ENCODE peak calls at places on chromosomes 13 and 19, in seven cellular contexts. One of them, this sample, is unnamed.

GRCh38 chr13:77988355-77988754 is 69.7 kb upstream of the EDNRB start:
- DNase-seq in NCI-H345: no peak
- DNase-seq in IMR-90: no peak
- DNase-seq in heart right ventricle: no peak
- DNase-seq in C1 segment of cervical spinal cord: no peak
- DNase-seq in anterior cingulate cortex: no peak
- DNase-seq in endodermal cell: no peak
- DNase-seq in this sample: no peak

GRCh38 chr13:28370448-28370847 is 124.5 kb downstream of the FLT1 start:
- DNase-seq in NCI-H345: no peak
- DNase-seq in IMR-90: peak; percentile 59
- DNase-seq in heart right ventricle: no peak
- DNase-seq in C1 segment of cervical spinal cord: no peak
- DNase-seq in anterior cingulate cortex: no peak
- DNase-seq in endodermal cell: no peak
- DNase-seq in this sample: no peak

GRCh38 chr13:78630509-78630908 is 27.2 kb upstream of the POU4F1 start:
- DNase-seq in NCI-H345: no peak
- DNase-seq in IMR-90: no peak
- DNase-seq in heart right ventricle: no peak
- DNase-seq in C1 segment of cervical spinal cord: no peak
- DNase-seq in anterior cingulate cortex: no peak
- DNase-seq in endodermal cell: no peak
- DNase-seq in this sample: no peak

GRCh38 chr19:2036424-2036823 is 14.6 kb downstream of the MKNK2 start:
- DNase-seq in NCI-H345: no peak
- DNase-seq in IMR-90: no peak
- DNase-seq in heart right ventricle: no peak
- DNase-seq in C1 segment of cervical spinal cord: no peak
- DNase-seq in anterior cingulate cortex: no peak
- DNase-seq in endodermal cell: no peak
- DNase-seq in this sample: no peak

GRCh38 chr13:78121459-78122348 is 203.1 kb upstream of the EDNRB start:
- DNase-seq in NCI-H345: peak; percentile 72
- DNase-seq in IMR-90: peak; percentile 70
- DNase-seq in heart right ventricle: no peak
- DNase-seq in C1 segment of cervical spinal cord: peak; percentile 31
- DNase-seq in anterior cingulate cortex: no peak
- DNase-seq in endodermal cell: peak; percentile 52
- DNase-seq in this sample: peak; percentile 84

GRCh38 chr13:100063333-100063732 is 25.6 kb upstream of the PCCA start:
- DNase-seq in NCI-H345: no peak
- DNase-seq in IMR-90: peak; percentile 44
- DNase-seq in heart right ventricle: no peak
- DNase-seq in C1 segment of cervical spinal cord: no peak
- DNase-seq in anterior cingulate cortex: no peak
- DNase-seq in endodermal cell: no peak
- DNase-seq in this sample: peak; percentile 18

GRCh38 chr19:13764821-13765394 is 586 bp downstream of the MRI1 start:
- DNase-seq in NCI-H345: no peak
- DNase-seq in IMR-90: no peak
- DNase-seq in heart right ventricle: peak; percentile 45
- DNase-seq in C1 segment of cervical spinal cord: no peak
- DNase-seq in anterior cingulate cortex: no peak
- DNase-seq in endodermal cell: peak; percentile 67
- DNase-seq in this sample: peak; percentile 34

GRCh38 chr13:36913463-36913862 is 6.6 kb downstream of the SMAD9 start:
- DNase-seq in NCI-H345: peak; percentile 38
- DNase-seq in IMR-90: no peak
- DNase-seq in heart right ventricle: no peak
- DNase-seq in C1 segment of cervical spinal cord: no peak
- DNase-seq in anterior cingulate cortex: no peak
- DNase-seq in endodermal cell: no peak
- DNase-seq in this sample: no peak

GRCh38 chr13:101291216-101291615 is 125.1 kb downstream of the NALCN start:
- DNase-seq in NCI-H345: no peak
- DNase-seq in IMR-90: peak; percentile 39
- DNase-seq in heart right ventricle: no peak
- DNase-seq in C1 segment of cervical spinal cord: no peak
- DNase-seq in anterior cingulate cortex: no peak
- DNase-seq in endodermal cell: no peak
- DNase-seq in this sample: no peak

GRCh38 chr13:114096811-114097503 is 35.5 kb downstream of the RASA3 start:
- DNase-seq in NCI-H345: peak; percentile 91
- DNase-seq in IMR-90: no peak
- DNase-seq in heart right ventricle: no peak
- DNase-seq in C1 segment of cervical spinal cord: no peak
- DNase-seq in anterior cingulate cortex: no peak
- DNase-seq in endodermal cell: peak; percentile 43
- DNase-seq in this sample: no peak

GRCh38 chr13:113917523-113918371 is 53.9 kb upstream of the GAS6 start:
- DNase-seq in NCI-H345: no peak
- DNase-seq in IMR-90: no peak
- DNase-seq in heart right ventricle: no peak
- DNase-seq in C1 segment of cervical spinal cord: no peak
- DNase-seq in anterior cingulate cortex: no peak
- DNase-seq in endodermal cell: peak; percentile 39
- DNase-seq in this sample: no peak

GRCh38 chr19:41323430-41324125 is 13.6 kb downstream of the CCDC97 start:
- DNase-seq in NCI-H345: no peak
- DNase-seq in IMR-90: peak; percentile 98
- DNase-seq in heart right ventricle: peak; percentile 72
- DNase-seq in C1 segment of cervical spinal cord: no peak
- DNase-seq in anterior cingulate cortex: no peak
- DNase-seq in endodermal cell: peak; percentile 93
- DNase-seq in this sample: peak; percentile 75

GRCh38 chr13:45781553-45782326 is 69.8 kb downstream of the SIAH3 start:
- DNase-seq in NCI-H345: peak; percentile 88
- DNase-seq in IMR-90: no peak
- DNase-seq in heart right ventricle: peak; percentile 69
- DNase-seq in C1 segment of cervical spinal cord: no peak
- DNase-seq in anterior cingulate cortex: no peak
- DNase-seq in endodermal cell: no peak
- DNase-seq in this sample: peak; percentile 89

GRCh38 chr13:99984463-99985242 is 3.1 kb downstream of the ZIC2 start:
- DNase-seq in NCI-H345: no peak
- DNase-seq in IMR-90: no peak
- DNase-seq in heart right ventricle: no peak
- DNase-seq in C1 segment of cervical spinal cord: no peak
- DNase-seq in anterior cingulate cortex: no peak
- DNase-seq in endodermal cell: peak; percentile 73
- DNase-seq in this sample: peak; percentile 79

GRCh38 chr13:72061613-72062012 is 194.6 kb upstream of the DACH1 start:
- DNase-seq in NCI-H345: no peak
- DNase-seq in IMR-90: no peak
- DNase-seq in heart right ventricle: no peak
- DNase-seq in C1 segment of cervical spinal cord: no peak
- DNase-seq in anterior cingulate cortex: no peak
- DNase-seq in endodermal cell: no peak
- DNase-seq in this sample: no peak

GRCh38 chr13:104253063-104253680 is 1187.0 kb upstream of the SLC10A2 start:
- DNase-seq in NCI-H345: no peak
- DNase-seq in IMR-90: no peak
- DNase-seq in heart right ventricle: no peak
- DNase-seq in C1 segment of cervical spinal cord: no peak
- DNase-seq in anterior cingulate cortex: no peak
- DNase-seq in endodermal cell: no peak
- DNase-seq in this sample: no peak

GRCh38 chr13:26026211-26026610 is 25.6 kb downstream of the SHISA2 start:
- DNase-seq in NCI-H345: peak; percentile 6
- DNase-seq in IMR-90: no peak
- DNase-seq in heart right ventricle: no peak
- DNase-seq in C1 segment of cervical spinal cord: no peak
- DNase-seq in anterior cingulate cortex: no peak
- DNase-seq in endodermal cell: no peak
- DNase-seq in this sample: no peak

GRCh38 chr13:108427355-108427754 is 157.8 kb downstream of the TNFSF13B start:
- DNase-seq in NCI-H345: no peak
- DNase-seq in IMR-90: no peak
- DNase-seq in heart right ventricle: no peak
- DNase-seq in C1 segment of cervical spinal cord: no peak
- DNase-seq in anterior cingulate cortex: peak; percentile 15
- DNase-seq in endodermal cell: no peak
- DNase-seq in this sample: no peak

GRCh38 chr13:30787747-30788535 is 52.6 kb downstream of the ALOX5AP start:
- DNase-seq in NCI-H345: no peak
- DNase-seq in IMR-90: peak; percentile 58
- DNase-seq in heart right ventricle: no peak
- DNase-seq in C1 segment of cervical spinal cord: no peak
- DNase-seq in anterior cingulate cortex: no peak
- DNase-seq in endodermal cell: no peak
- DNase-seq in this sample: no peak

GRCh38 chr19:29285878-29286277 is 72.9 kb upstream of the UQCRFS1 start:
- DNase-seq in NCI-H345: peak; percentile 76
- DNase-seq in IMR-90: no peak
- DNase-seq in heart right ventricle: no peak
- DNase-seq in C1 segment of cervical spinal cord: no peak
- DNase-seq in anterior cingulate cortex: no peak
- DNase-seq in endodermal cell: peak; percentile 85
- DNase-seq in this sample: no peak

GRCh38 chr13:46059405-46059804 is 6.9 kb upstream of the ZC3H13 start:
- DNase-seq in NCI-H345: no peak
- DNase-seq in IMR-90: no peak
- DNase-seq in heart right ventricle: no peak
- DNase-seq in C1 segment of cervical spinal cord: peak; percentile 10
- DNase-seq in anterior cingulate cortex: no peak
- DNase-seq in endodermal cell: no peak
- DNase-seq in this sample: no peak

GRCh38 chr13:20579193-20579592 is 12.2 kb downstream of the IFT88 start:
- DNase-seq in NCI-H345: no peak
- DNase-seq in IMR-90: no peak
- DNase-seq in heart right ventricle: no peak
- DNase-seq in C1 segment of cervical spinal cord: no peak
- DNase-seq in anterior cingulate cortex: no peak
- DNase-seq in endodermal cell: no peak
- DNase-seq in this sample: no peak

GRCh38 chr13:92346046-92346445 is 880.6 kb upstream of the GPC6 start:
- DNase-seq in NCI-H345: no peak
- DNase-seq in IMR-90: no peak
- DNase-seq in heart right ventricle: no peak
- DNase-seq in C1 segment of cervical spinal cord: no peak
- DNase-seq in anterior cingulate cortex: no peak
- DNase-seq in endodermal cell: no peak
- DNase-seq in this sample: no peak

GRCh38 chr13:97226788-97227627 is 4.9 kb downstream of the MBNL2 start:
- DNase-seq in NCI-H345: no peak
- DNase-seq in IMR-90: no peak
- DNase-seq in heart right ventricle: no peak
- DNase-seq in C1 segment of cervical spinal cord: no peak
- DNase-seq in anterior cingulate cortex: no peak
- DNase-seq in endodermal cell: peak; percentile 83
- DNase-seq in this sample: peak; percentile 34

GRCh38 chr13:32257649-32258048 is 57.5 kb downstream of the ZAR1L start:
- DNase-seq in NCI-H345: peak; percentile 14
- DNase-seq in IMR-90: no peak
- DNase-seq in heart right ventricle: no peak
- DNase-seq in C1 segment of cervical spinal cord: no peak
- DNase-seq in anterior cingulate cortex: no peak
- DNase-seq in endodermal cell: no peak
- DNase-seq in this sample: no peak

GRCh38 chr19:5642204-5642603 is 19.3 kb downstream of the SAFB start:
- DNase-seq in NCI-H345: no peak
- DNase-seq in IMR-90: no peak
- DNase-seq in heart right ventricle: no peak
- DNase-seq in C1 segment of cervical spinal cord: no peak
- DNase-seq in anterior cingulate cortex: no peak
- DNase-seq in endodermal cell: no peak
- DNase-seq in this sample: no peak

GRCh38 chr19:5002143-5002542 is 33.2 kb downstream of the KDM4B start:
- DNase-seq in NCI-H345: no peak
- DNase-seq in IMR-90: peak; percentile 73
- DNase-seq in heart right ventricle: no peak
- DNase-seq in C1 segment of cervical spinal cord: no peak
- DNase-seq in anterior cingulate cortex: no peak
- DNase-seq in endodermal cell: no peak
- DNase-seq in this sample: no peak

GRCh38 chr13:83691966-83692365 is 190.3 kb downstream of the SLITRK1 start:
- DNase-seq in NCI-H345: no peak
- DNase-seq in IMR-90: no peak
- DNase-seq in heart right ventricle: no peak
- DNase-seq in C1 segment of cervical spinal cord: no peak
- DNase-seq in anterior cingulate cortex: no peak
- DNase-seq in endodermal cell: no peak
- DNase-seq in this sample: no peak

GRCh38 chr13:113298001-113298945 is 1.2 kb downstream of the LAMP1 start:
- DNase-seq in NCI-H345: no peak
- DNase-seq in IMR-90: no peak
- DNase-seq in heart right ventricle: no peak
- DNase-seq in C1 segment of cervical spinal cord: no peak
- DNase-seq in anterior cingulate cortex: no peak
- DNase-seq in endodermal cell: no peak
- DNase-seq in this sample: no peak

GRCh38 chr13:77507931-77508776 is 27.4 kb upstream of the SCEL start:
- DNase-seq in NCI-H345: no peak
- DNase-seq in IMR-90: peak; percentile 49
- DNase-seq in heart right ventricle: no peak
- DNase-seq in C1 segment of cervical spinal cord: no peak
- DNase-seq in anterior cingulate cortex: no peak
- DNase-seq in endodermal cell: no peak
- DNase-seq in this sample: no peak

GRCh38 chr13:108176685-108177274 is 38.6 kb downstream of the LIG4 start:
- DNase-seq in NCI-H345: no peak
- DNase-seq in IMR-90: peak; percentile 22
- DNase-seq in heart right ventricle: no peak
- DNase-seq in C1 segment of cervical spinal cord: no peak
- DNase-seq in anterior cingulate cortex: no peak
- DNase-seq in endodermal cell: peak; percentile 85
- DNase-seq in this sample: peak; percentile 61

GRCh38 chr19:1451916-1452801 is 2.2 kb downstream of the APC2 start:
- DNase-seq in NCI-H345: no peak
- DNase-seq in IMR-90: no peak
- DNase-seq in heart right ventricle: no peak
- DNase-seq in C1 segment of cervical spinal cord: peak; percentile 56
- DNase-seq in anterior cingulate cortex: peak; percentile 51
- DNase-seq in endodermal cell: peak; percentile 60
- DNase-seq in this sample: no peak

This sample was measured in A673.